ENCODE peak calls at places on chromosomes 11 and 22, in nine cellular contexts. One of them, this sample, is unnamed.

GRCh38 chr11:23359297-23359696 is 499.0 kb upstream of the CCDC179 start:
- DNase-seq in OCI-LY7: no peak
- DNase-seq in activated CD8-positive, alpha-beta memory T cell treated with anti-CD3 and anti-CD28 coated beads, Interleukin-2, amount 50 U/mL, for 48 hours: no peak
- DNase-seq in right lobe of liver: no peak
- DNase-seq in mucosa of descending colon: peak
- DNase-seq in aorta: no peak
- DNase-seq in ureter: no peak
- DNase-seq in Caki2: peak
- DNase-seq in right atrium auricular region: no peak
- DNase-seq in this sample: no peak

GRCh38 chr22:32329202-32329645 is 28.4 kb upstream of the RFPL3 start:
- DNase-seq in OCI-LY7: no peak
- DNase-seq in activated CD8-positive, alpha-beta memory T cell treated with anti-CD3 and anti-CD28 coated beads, Interleukin-2, amount 50 U/mL, for 48 hours: no peak
- DNase-seq in right lobe of liver: peak
- DNase-seq in mucosa of descending colon: no peak
- DNase-seq in aorta: peak
- DNase-seq in ureter: peak
- DNase-seq in Caki2: no peak
- DNase-seq in right atrium auricular region: peak
- DNase-seq in this sample: no peak

GRCh38 chr22:49838771-49839717 is 11.4 kb upstream of the BRD1 start:
- DNase-seq in OCI-LY7: no peak
- DNase-seq in activated CD8-positive, alpha-beta memory T cell treated with anti-CD3 and anti-CD28 coated beads, Interleukin-2, amount 50 U/mL, for 48 hours: peak
- DNase-seq in right lobe of liver: no peak
- DNase-seq in mucosa of descending colon: peak
- DNase-seq in aorta: peak
- DNase-seq in ureter: no peak
- DNase-seq in Caki2: no peak
- DNase-seq in right atrium auricular region: no peak
- DNase-seq in this sample: no peak

GRCh38 chr11:65493367-65494176 is 5.3 kb upstream of the MALAT1 start:
- DNase-seq in OCI-LY7: no peak
- DNase-seq in activated CD8-positive, alpha-beta memory T cell treated with anti-CD3 and anti-CD28 coated beads, Interleukin-2, amount 50 U/mL, for 48 hours: no peak
- DNase-seq in right lobe of liver: peak
- DNase-seq in mucosa of descending colon: peak
- DNase-seq in aorta: peak
- DNase-seq in ureter: peak
- DNase-seq in Caki2: peak
- DNase-seq in right atrium auricular region: peak
- DNase-seq in this sample: peak

GRCh38 chr11:70085815-70086769 is 8.0 kb downstream of the ANO1 start:
- DNase-seq in OCI-LY7: no peak
- DNase-seq in activated CD8-positive, alpha-beta memory T cell treated with anti-CD3 and anti-CD28 coated beads, Interleukin-2, amount 50 U/mL, for 48 hours: no peak
- DNase-seq in right lobe of liver: peak
- DNase-seq in mucosa of descending colon: no peak
- DNase-seq in aorta: no peak
- DNase-seq in ureter: no peak
- DNase-seq in Caki2: no peak
- DNase-seq in right atrium auricular region: no peak
- DNase-seq in this sample: no peak

GRCh38 chr22:49206281-49206680 is 621.4 kb downstream of the BRD1 start:
- DNase-seq in OCI-LY7: no peak
- DNase-seq in activated CD8-positive, alpha-beta memory T cell treated with anti-CD3 and anti-CD28 coated beads, Interleukin-2, amount 50 U/mL, for 48 hours: peak
- DNase-seq in right lobe of liver: peak
- DNase-seq in mucosa of descending colon: no peak
- DNase-seq in aorta: peak
- DNase-seq in ureter: peak
- DNase-seq in Caki2: no peak
- DNase-seq in right atrium auricular region: peak
- DNase-seq in this sample: no peak

GRCh38 chr22:37048133-37048532 is 3.4 kb upstream of the KCTD17 start:
- DNase-seq in OCI-LY7: no peak
- DNase-seq in activated CD8-positive, alpha-beta memory T cell treated with anti-CD3 and anti-CD28 coated beads, Interleukin-2, amount 50 U/mL, for 48 hours: no peak
- DNase-seq in right lobe of liver: no peak
- DNase-seq in mucosa of descending colon: no peak
- DNase-seq in aorta: no peak
- DNase-seq in ureter: no peak
- DNase-seq in Caki2: no peak
- DNase-seq in right atrium auricular region: no peak
- DNase-seq in this sample: no peak

GRCh38 chr22:48885271-48885918 is 942.3 kb downstream of the BRD1 start:
- DNase-seq in OCI-LY7: no peak
- DNase-seq in activated CD8-positive, alpha-beta memory T cell treated with anti-CD3 and anti-CD28 coated beads, Interleukin-2, amount 50 U/mL, for 48 hours: no peak
- DNase-seq in right lobe of liver: no peak
- DNase-seq in mucosa of descending colon: no peak
- DNase-seq in aorta: peak
- DNase-seq in ureter: peak
- DNase-seq in Caki2: no peak
- DNase-seq in right atrium auricular region: no peak
- DNase-seq in this sample: no peak